ENCODE peak calls at places on chromosomes 4 and X, in six cellular contexts. O is CD8-positive, alpha-beta T cell; L is naive thymus-derived CD4-positive, alpha-beta T cell; I is breast epithelium; S is CD4-positive, CD25-positive, alpha-beta regulatory T cell; G is uterus. E is an unnamed sample.

GRCh38 chr4:183722738-183723560 is 63.9 kb downstream of the TRAPPC11 start:
- DNase-seq in O (peak; percentile 40), L (peak; percentile 41), I (peak; percentile 71), S (peak; percentile 63), G (peak; percentile 45), E (peak; percentile 74)

GRCh38 chr4:182862166-182862875 is 54.9 kb downstream of the DCTD start:
- DNase-seq in O (no peak), L (no peak), I (no peak), S (no peak), G (no peak), E (no peak)

GRCh38 chrX:137479394-137479793 is 86.5 kb upstream of the ZIC3 start:
- DNase-seq in O (no peak), L (no peak), I (no peak), S (no peak), G (no peak), E (no peak)

GRCh38 chr4:72390409-72390808 is 178.6 kb downstream of the ADAMTS3 start:
- DNase-seq in O (no peak), L (no peak), I (no peak), S (no peak), G (no peak), E (no peak)

GRCh38 chr4:995311-996026 is 2.3 kb upstream of the SLC26A1 start:
- DNase-seq in O (no peak), L (no peak), I (no peak), S (no peak), G (no peak), E (no peak)

GRCh38 chr4:108427946-108428345 is 192.4 kb upstream of the RPL34 start:
- DNase-seq in O (no peak), L (no peak), I (no peak), S (no peak), G (no peak), E (no peak)

GRCh38 chr4:137226900-137227299 is 305.4 kb downstream of the PCDH18 start:
- DNase-seq in O (no peak), L (no peak), I (no peak), S (no peak), G (no peak), E (no peak)

GRCh38 chrX:150774798-150775568 is 81.8 kb downstream of the MTMR1 start:
- DNase-seq in O (no peak), L (no peak), I (no peak), S (no peak), G (no peak), E (no peak)

GRCh38 chr4:3368841-3369760 is 72.7 kb upstream of the HGFAC start:
- DNase-seq in O (no peak), L (peak; percentile 16), I (no peak), S (no peak), G (no peak), E (no peak)

GRCh38 chrX:115364625-115365024 is 75.1 kb downstream of the LUZP4 start:
- DNase-seq in O (no peak), L (no peak), I (no peak), S (no peak), G (no peak), E (no peak)

GRCh38 chrX:20545538-20545937 is 278.8 kb upstream of the RPS6KA3 start:
- DNase-seq in O (no peak), L (no peak), I (no peak), S (no peak), G (no peak), E (no peak)

GRCh38 chr4:147846318-147847135 is 114.6 kb downstream of the ARHGAP10 start:
- DNase-seq in O (no peak), L (no peak), I (no peak), S (no peak), G (no peak), E (no peak)

GRCh38 chr4:25457053-25457715 is 80.1 kb downstream of the ANAPC4 start:
- DNase-seq in O (no peak), L (no peak), I (no peak), S (no peak), G (no peak), E (no peak)

GRCh38 chrX:18714910-18715309 is 7.5 kb downstream of the PPEF1 start:
- DNase-seq in O (no peak), L (no peak), I (no peak), S (no peak), G (no peak), E (no peak)

GRCh38 chrX:124263743-124264142 is 68.7 kb upstream of the TEX13D start:
- DNase-seq in O (no peak), L (no peak), I (no peak), S (no peak), G (no peak), E (no peak)

GRCh38 chr4:134935320-134935719 is 733.7 kb upstream of the PABPC4L start:
- DNase-seq in O (no peak), L (no peak), I (no peak), S (no peak), G (no peak), E (no peak)

GRCh38 chr4:3766207-3766790 is at the start of gene ADRA2C:
- DNase-seq in O (no peak), L (no peak), I (no peak), S (no peak), G (peak; percentile 52), E (no peak)

GRCh38 chrX:40646489-40647306 is 663 bp downstream of the CXorf38 start:
- DNase-seq in O (peak; percentile 20), L (no peak), I (peak; percentile 22), S (peak; percentile 44), G (peak; percentile 47), E (peak; percentile 62)

GRCh38 chrX:22690116-22690515 is 309.6 kb upstream of the DDX53 start:
- DNase-seq in O (no peak), L (no peak), I (no peak), S (no peak), G (no peak), E (no peak)

GRCh38 chrX:43551590-43551989 is 104.5 kb upstream of the MAOA start:
- DNase-seq in O (no peak), L (no peak), I (no peak), S (no peak), G (no peak), E (no peak)

GRCh38 chr4:150960079-150960478 is 55.0 kb downstream of the LRBA start:
- DNase-seq in O (no peak), L (no peak), I (no peak), S (no peak), G (no peak), E (no peak)

DNA sequence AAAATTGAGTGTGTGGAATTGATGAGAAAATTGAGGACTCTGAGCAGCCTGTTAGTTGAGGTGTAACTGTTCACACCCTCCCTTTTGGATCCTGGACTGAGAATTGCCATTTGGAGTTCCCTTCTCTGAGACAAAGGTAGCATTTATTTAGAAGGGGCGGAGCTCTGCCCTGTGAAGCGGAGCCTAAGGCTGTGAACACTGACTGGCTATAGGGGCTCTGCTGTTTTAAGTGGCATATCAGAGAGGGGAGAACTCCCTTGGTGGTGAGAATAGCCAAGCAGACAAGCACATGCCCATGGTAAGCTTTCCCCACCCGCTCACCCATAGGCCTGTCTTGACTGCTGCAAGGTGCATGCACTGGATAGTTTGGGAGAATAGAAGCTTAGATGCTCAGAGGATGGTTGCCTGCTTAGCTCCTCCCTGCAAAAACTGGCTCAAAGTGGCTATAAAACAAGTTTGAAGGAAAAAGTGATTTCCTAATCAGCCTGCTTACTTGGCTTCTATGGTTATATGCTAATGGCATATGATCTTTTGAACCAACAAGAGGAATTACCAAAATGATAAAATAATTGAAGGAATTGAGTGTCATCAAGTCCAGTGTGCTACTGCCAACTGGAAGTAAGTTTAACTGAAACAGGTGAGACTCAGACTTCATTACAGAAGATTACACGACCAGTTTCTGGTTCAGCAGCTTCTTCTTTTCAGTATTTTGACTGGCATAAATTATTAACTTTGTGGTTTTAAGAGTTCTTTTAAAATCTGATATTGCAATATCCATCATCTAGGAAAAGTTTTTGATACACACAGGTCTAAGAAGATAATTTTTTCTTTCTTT is 108.4 kb downstream of the AFF1 start:
- DNase-seq in O (no peak), L (no peak), I (no peak), S (no peak), G (no peak), E (no peak)
- H3K4me1 ChIP-seq in O (peaks cover 10% of the 10 kb centered on the region), L (no peaks in the 10 kb centered on the region), I (peaks cover 8% of the 10 kb centered on the region), S (peaks cover 3% of the 10 kb centered on the region), G (peaks cover 18% of the 10 kb centered on the region), E (peaks cover 32% of the 10 kb centered on the region)

GRCh38 chr4:123786955-123787354 is 390.4 kb downstream of the SPRY1 start:
- DNase-seq in O (no peak), L (no peak), I (no peak), S (no peak), G (peak; percentile 25), E (peak; percentile 39)

GRCh38 chr4:123784626-123785025 is 388.0 kb downstream of the SPRY1 start:
- DNase-seq in O (no peak), L (no peak), I (no peak), S (no peak), G (no peak), E (no peak)

GRCh38 chr4:123786159-123786915 is 389.7 kb downstream of the SPRY1 start:
- DNase-seq in O (no peak), L (no peak), I (no peak), S (no peak), G (no peak), E (no peak)

GRCh38 chr4:123783936-123784335 is 387.3 kb downstream of the SPRY1 start:
- DNase-seq in O (no peak), L (no peak), I (no peak), S (no peak), G (no peak), E (no peak)

GRCh38 chr4:123785515-123785914 is 388.9 kb downstream of the SPRY1 start:
- DNase-seq in O (no peak), L (no peak), I (peak; percentile 59), S (no peak), G (peak; percentile 77), E (peak; percentile 75)
- H3K4me1 ChIP-seq in O (no peaks in the 10 kb centered on the region), L (no peaks in the 10 kb centered on the region), I (no peaks in the 10 kb centered on the region), S (no peaks in the 10 kb centered on the region), G (no peaks in the 10 kb centered on the region), E (peaks cover 13% of the 10 kb centered on the region)

GRCh38 chr4:113637363-113637762 is 124.2 kb downstream of the CAMK2D start:
- DNase-seq in O (no peak), L (no peak), I (no peak), S (no peak), G (no peak), E (no peak)

GRCh38 chr4:113639311-113639710 is 122.2 kb downstream of the CAMK2D start:
- DNase-seq in O (no peak), L (no peak), I (no peak), S (no peak), G (no peak), E (no peak)

GRCh38 chr4:113636438-113636818 is 125.1 kb downstream of the CAMK2D start:
- DNase-seq in O (peak; percentile 15), L (peak; percentile 58), I (no peak), S (peak; percentile 65), G (no peak), E (no peak)

GRCh38 chr4:113636877-113637276 is 124.7 kb downstream of the CAMK2D start:
- DNase-seq in O (peak; percentile 23), L (peak; percentile 42), I (no peak), S (peak; percentile 64), G (no peak), E (no peak)

GRCh38 chr4:113637823-113638691 is 123.5 kb downstream of the CAMK2D start:
- DNase-seq in O (no peak), L (no peak), I (no peak), S (no peak), G (no peak), E (no peak)
- H3K4me1 ChIP-seq in O (peaks cover 39% of the 10 kb centered on the region), L (peaks cover 23% of the 10 kb centered on the region), I (peaks cover 4% of the 10 kb centered on the region), S (peaks cover 25% of the 10 kb centered on the region), G (no peaks in the 10 kb centered on the region), E (peaks cover 9% of the 10 kb centered on the region)

DNA sequence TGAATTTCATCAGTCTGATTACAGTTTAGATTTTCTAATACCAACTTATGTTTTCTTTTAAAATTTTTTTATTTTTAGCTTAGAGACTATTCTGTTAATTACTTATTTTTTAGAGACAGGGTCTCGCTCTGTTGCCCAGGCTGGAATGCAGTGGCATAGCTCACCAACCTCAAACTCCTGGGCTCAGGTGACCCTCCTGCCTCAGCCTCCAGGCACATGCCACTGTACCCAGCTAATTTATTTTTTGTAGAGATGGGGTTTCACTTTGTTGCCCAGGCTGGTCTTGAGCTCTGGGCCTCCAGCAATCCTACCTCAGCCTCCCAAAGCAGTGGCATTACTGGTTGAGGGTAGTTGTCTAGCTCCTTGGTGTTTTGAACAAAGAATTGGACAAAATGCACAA is 102.0 kb downstream of the KLHL8 start:
- DNase-seq in O (no peak), L (no peak), I (no peak), S (no peak), G (no peak), E (no peak)
- H3K4me1 ChIP-seq in O (no peaks in the 10 kb centered on the region), L (no peaks in the 10 kb centered on the region), I (peaks cover 7% of the 10 kb centered on the region), S (no peaks in the 10 kb centered on the region), G (peaks cover 4% of the 10 kb centered on the region), E (peaks cover 7% of the 10 kb centered on the region)